ENCODE peak calls at places on chromosomes 2 and 18, in four cellular contexts. W is WTC11, X is K562, D is HepG2. G is an unnamed sample.

GRCh38 chr2:206915136-206915535 is 24.2 kb upstream of the CPO start:
- DNase-seq in W (no peak), X (no peak), D (peak), G (no peak)

GRCh38 chr2:42337356-42337820 is 23.6 kb downstream of the COX7A2L start:
- DNase-seq in W (no peak), X (no peak), D (no peak), G (no peak)

GRCh38 chr18:36756262-36756661 is 72.5 kb downstream of the TPGS2 start:
- DNase-seq in W (no peak), X (no peak), D (no peak), G (no peak)

GRCh38 chr2:202221873-202222272 is 16.5 kb downstream of the SUMO1 start:
- DNase-seq in W (no peak), X (peak), D (no peak), G (no peak)

GRCh38 chr2:29223851-29224692 is 108.9 kb downstream of the CLIP4 start:
- DNase-seq in W (no peak), X (no peak), D (no peak), G (no peak)

GRCh38 chr2:232465061-232465460 is 9.1 kb downstream of the ALPI start:
- DNase-seq in W (no peak), X (no peak), D (peak), G (no peak)

GRCh38 chr2:61948661-61949457 is 43.4 kb downstream of the COMMD1 start:
- DNase-seq in W (no peak), X (no peak), D (no peak), G (no peak)

GRCh38 chr2:124027182-124027581 is 2.1 kb downstream of the CNTNAP5 start:
- DNase-seq in W (peak), X (peak), D (peak), G (peak)

GRCh38 chr18:75107196-75107930 is 101.6 kb downstream of the PTGR3 start:
- DNase-seq in W (no peak), X (no peak), D (no peak), G (no peak)

GRCh38 chr2:134135793-134136192 is 118.1 kb upstream of the MGAT5 start:
- DNase-seq in W (no peak), X (no peak), D (no peak), G (no peak)

GRCh38 chr18:72223733-72224132 is 320.4 kb downstream of the CBLN2 start:
- DNase-seq in W (no peak), X (no peak), D (no peak), G (no peak)

GRCh38 chr2:96866149-96866548 is 3.7 kb downstream of the SEMA4C start:
- DNase-seq in W (no peak), X (no peak), D (no peak), G (no peak)

GRCh38 chr2:214006601-214007000 is 404.3 kb upstream of the VWC2L start:
- DNase-seq in W (no peak), X (no peak), D (no peak), G (no peak)

GRCh38 chr2:29113891-29114321 is 1.3 kb upstream of the CLIP4 start:
- DNase-seq in W (no peak), X (no peak), D (no peak), G (no peak)

GRCh38 chr2:51795248-51795888 is 763.4 kb upstream of the NRXN1 start:
- DNase-seq in W (peak), X (no peak), D (peak), G (peak)

GRCh38 chr2:20123871-20124594 is 72.6 kb upstream of the LAPTM4A start:
- DNase-seq in W (no peak), X (peak), D (no peak), G (no peak)

GRCh38 chr2:161170377-161170776 is 10.1 kb downstream of the TANK start:
- DNase-seq in W (no peak), X (no peak), D (no peak), G (no peak)
- TF ChIP-seq ELF4 in W (no peak), X (no peak), D (no peak), G (no peak)

DNA sequence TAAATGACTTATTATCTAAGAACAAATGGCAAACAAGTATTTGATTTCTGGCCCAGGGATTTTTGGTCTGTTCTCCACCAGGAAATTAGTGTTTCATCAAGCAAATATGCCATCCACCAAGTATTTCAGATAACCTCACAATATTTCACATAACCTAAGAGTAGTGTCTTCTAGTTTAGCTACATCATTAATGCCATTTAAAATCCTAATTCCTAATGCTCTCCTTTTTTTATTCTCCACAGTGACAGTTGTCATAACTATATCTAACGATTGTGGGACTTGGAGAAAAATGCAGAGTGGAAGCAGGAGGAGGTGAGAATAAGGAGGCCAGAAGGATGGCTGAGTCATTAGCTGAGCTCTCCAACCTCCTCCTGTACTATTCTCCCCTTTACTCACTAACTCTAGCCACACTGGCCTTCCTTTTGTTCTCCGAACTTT is 58.5 kb upstream of the CTLA4 start:
- DNase-seq in W (no peak), X (no peak), D (no peak), G (no peak)
- TF ChIP-seq ELF4 in W (no peak), X (no peak), D (no peak), G (no peak)

GRCh38 chr2:54535599-54536195 is 79.6 kb downstream of the SPTBN1 start:
- DNase-seq in W (no peak), X (no peak), D (no peak), G (no peak)
- TF ChIP-seq ELF4 in W (no peak), X (no peak), D (no peak), G (no peak)

GRCh38 chr18:52945552-52945951 is 605.6 kb downstream of the DCC start:
- DNase-seq in W (no peak), X (no peak), D (no peak), G (no peak)
- TF ChIP-seq ELF4 in W (no peak), X (no peak), D (no peak), G (no peak)

GRCh38 chr18:21049306-21049705 is 62.3 kb downstream of the ROCK1 start:
- DNase-seq in W (no peak), X (no peak), D (no peak), G (no peak)
- TF ChIP-seq ELF4 in W (no peak), X (no peak), D (no peak), G (no peak)

DNA sequence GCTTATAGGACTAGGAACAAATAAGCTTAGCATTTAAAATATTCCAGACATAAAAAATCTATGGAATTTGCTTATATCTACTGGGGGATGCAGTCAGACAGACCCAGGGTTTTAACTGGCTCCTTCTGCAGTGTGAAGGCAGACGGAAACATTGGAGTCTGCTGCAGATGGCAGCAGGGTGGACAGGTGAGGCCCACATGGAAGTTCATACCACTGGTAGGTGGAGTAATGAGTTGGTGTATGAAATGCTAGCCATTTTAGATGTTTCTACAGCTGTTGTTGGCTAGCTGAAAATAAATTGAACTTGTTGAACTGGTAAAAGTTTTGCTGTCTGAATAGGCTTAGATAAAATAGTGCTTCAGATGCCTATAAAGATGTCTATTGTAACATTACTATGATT is 17.7 kb downstream of the SPTBN1 start:
- DNase-seq in W (no peak), X (no peak), D (no peak), G (no peak)
- TF ChIP-seq ELF4 in W (no peak), X (no peak), D (no peak), G (no peak)

GRCh38 chr2:239729681-239730566 is 295.2 kb downstream of the NDUFA10 start:
- DNase-seq in W (no peak), X (no peak), D (no peak), G (no peak)

GRCh38 chr2:239732666-239733010 is 292.5 kb downstream of the NDUFA10 start:
- DNase-seq in W (no peak), X (no peak), D (no peak), G (no peak)

GRCh38 chr2:239731422-239731821 is 293.7 kb downstream of the NDUFA10 start:
- DNase-seq in W (no peak), X (no peak), D (peak), G (no peak)

GRCh38 chr2:239731998-239732665 is 293.0 kb downstream of the NDUFA10 start:
- DNase-seq in W (no peak), X (no peak), D (no peak), G (no peak)

GRCh38 chr2:239730897-239731296 is 294.2 kb downstream of the NDUFA10 start:
- DNase-seq in W (no peak), X (no peak), D (no peak), G (no peak)
- TF ChIP-seq ELF4 in W (no peak), X (no peak), D (no peak), G (no peak)

GRCh38 chr18:62590799-62591640 is 68.2 kb downstream of the ZCCHC2 start:
- DNase-seq in W (no peak), X (no peak), D (no peak), G (no peak)

DNA sequence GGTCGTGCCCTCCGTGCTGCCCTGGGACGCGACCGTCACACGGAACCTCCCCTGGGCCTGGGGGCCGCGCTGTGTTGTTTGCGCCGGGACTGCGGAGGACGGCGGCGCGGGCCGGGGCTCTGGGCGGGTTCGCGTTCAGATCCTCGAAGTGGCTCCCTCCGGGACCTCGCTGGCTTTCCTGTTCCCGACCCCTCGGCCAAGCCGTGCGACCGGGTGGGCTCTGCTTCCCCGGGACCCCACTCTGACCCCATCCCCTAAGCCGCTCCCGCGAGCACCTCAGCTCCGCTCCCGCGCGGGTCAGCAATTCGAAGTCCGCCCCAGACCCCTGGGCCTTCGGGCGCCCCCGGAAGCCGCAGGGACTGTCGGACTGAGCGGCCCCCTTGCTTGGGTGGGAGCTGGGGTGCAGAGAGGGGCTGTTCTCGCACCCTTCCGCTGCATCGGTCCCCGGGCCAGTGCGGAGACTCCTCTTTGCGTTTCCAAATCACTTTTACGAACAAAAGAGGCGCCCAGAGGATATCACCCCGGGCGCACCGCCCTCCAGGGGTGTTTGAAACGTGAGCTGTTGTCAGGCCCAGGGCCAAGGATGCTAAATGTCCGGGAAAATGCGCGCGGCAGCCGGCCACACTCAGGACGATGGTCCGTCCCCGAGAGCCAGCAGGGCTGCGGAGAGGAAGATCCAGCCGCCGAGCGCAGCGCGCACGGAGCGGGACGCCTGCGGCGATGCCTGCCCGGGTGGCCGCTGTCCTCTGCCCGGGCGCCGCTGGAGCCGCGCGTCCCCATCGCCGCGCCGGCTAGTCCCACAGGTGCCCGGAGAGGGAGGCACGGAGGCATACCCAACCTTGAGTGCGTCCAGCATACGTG is 73.5 kb downstream of the ZCCHC2 start:
- DNase-seq in W (peak), X (no peak), D (no peak), G (no peak)
- TF ChIP-seq ELF4 in W (no peak), X (no peak), D (no peak), G (no peak)

DNA sequence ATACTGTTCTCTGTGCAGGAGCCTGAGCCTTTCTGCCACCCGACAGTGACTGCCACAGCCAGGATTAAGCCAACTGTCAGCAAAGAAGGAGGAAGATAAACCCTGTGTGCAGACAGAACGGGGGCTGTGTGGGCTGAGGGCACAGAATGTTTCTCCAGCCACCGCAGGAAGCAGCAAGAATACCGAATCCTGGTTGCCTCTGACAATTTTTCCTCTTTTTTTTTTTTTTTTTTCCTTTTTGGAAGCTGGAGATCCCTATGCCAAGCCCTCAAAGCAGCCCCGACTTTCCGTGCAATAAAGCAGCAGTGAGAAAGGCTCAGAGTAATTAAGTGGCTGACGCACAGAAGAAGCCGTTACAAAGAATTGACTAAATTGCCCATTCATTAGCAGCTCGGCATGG is 336.4 kb downstream of the SMAD2 start:
- DNase-seq in W (no peak), X (no peak), D (no peak), G (no peak)
- TF ChIP-seq ELF4 in W (no peak), X (no peak), D (no peak), G (no peak)